ENCODE peak calls at places on chromosomes 4 and X, in nine cellular contexts. One of them, this sample, is unnamed.

GRCh38 chrX:39950035-39950688 is 147.6 kb downstream of the BCOR start:
- DNase-seq in Karpas-422: peak
- DNase-seq in T follicular helper cell: no peak
- DNase-seq in AG10803: peak
- DNase-seq in AG09309: no peak
- DNase-seq in NCI-H460: no peak
- DNase-seq in upper lobe of right lung: no peak
- DNase-seq in HFF-Myc: no peak
- DNase-seq in WTC11: no peak
- DNase-seq in this sample: no peak

GRCh38 chrX:130081421-130082045 is 28.8 kb downstream of the ELF4 start:
- DNase-seq in Karpas-422: no peak
- DNase-seq in upper lobe of right lung: no peak
- DNase-seq in AG09309: no peak
- DNase-seq in NCI-H460: no peak
- DNase-seq in AG10803: peak
- DNase-seq in T follicular helper cell: no peak
- DNase-seq in HFF-Myc: no peak
- DNase-seq in WTC11: no peak
- DNase-seq in this sample: no peak

GRCh38 chrX:135345328-135345645 is 36.0 kb downstream of the ETDC start:
- DNase-seq in AG09309: peak
- DNase-seq in NCI-H460: no peak
- DNase-seq in HFF-Myc: no peak
- DNase-seq in WTC11: no peak
- DNase-seq in upper lobe of right lung: no peak
- DNase-seq in AG10803: peak
- DNase-seq in T follicular helper cell: no peak
- DNase-seq in Karpas-422: no peak
- DNase-seq in this sample: no peak

GRCh38 chr4:184907216-184907615 is 81.4 kb upstream of the ACSL1 start:
- DNase-seq in upper lobe of right lung: no peak
- DNase-seq in AG09309: no peak
- DNase-seq in NCI-H460: no peak
- DNase-seq in WTC11: no peak
- DNase-seq in Karpas-422: peak
- DNase-seq in HFF-Myc: no peak
- DNase-seq in AG10803: no peak
- DNase-seq in T follicular helper cell: no peak
- DNase-seq in this sample: no peak

GRCh38 chr4:8472689-8473197 is 32.2 kb downstream of the TRMT44 start:
- DNase-seq in NCI-H460: no peak
- DNase-seq in AG09309: peak
- DNase-seq in Karpas-422: no peak
- DNase-seq in T follicular helper cell: no peak
- DNase-seq in AG10803: peak
- DNase-seq in WTC11: no peak
- DNase-seq in upper lobe of right lung: no peak
- DNase-seq in HFF-Myc: peak
- DNase-seq in this sample: peak

GRCh38 chr4:138981930-138982390 is 33.6 kb upstream of the NOCT start:
- DNase-seq in AG10803: peak
- DNase-seq in Karpas-422: no peak
- DNase-seq in T follicular helper cell: no peak
- DNase-seq in upper lobe of right lung: no peak
- DNase-seq in HFF-Myc: no peak
- DNase-seq in NCI-H460: peak
- DNase-seq in WTC11: no peak
- DNase-seq in AG09309: peak
- DNase-seq in this sample: peak

GRCh38 chrX:72128881-72129280 is 2.8 kb downstream of the RTL5 start:
- DNase-seq in WTC11: peak
- DNase-seq in AG09309: no peak
- DNase-seq in Karpas-422: no peak
- DNase-seq in HFF-Myc: no peak
- DNase-seq in T follicular helper cell: no peak
- DNase-seq in AG10803: no peak
- DNase-seq in upper lobe of right lung: no peak
- DNase-seq in NCI-H460: peak
- DNase-seq in this sample: no peak

GRCh38 chrX:13092455-13092941 is 48.1 kb upstream of the FAM9C start:
- DNase-seq in HFF-Myc: no peak
- DNase-seq in AG09309: no peak
- DNase-seq in NCI-H460: no peak
- DNase-seq in AG10803: no peak
- DNase-seq in WTC11: no peak
- DNase-seq in Karpas-422: no peak
- DNase-seq in upper lobe of right lung: peak
- DNase-seq in T follicular helper cell: peak
- DNase-seq in this sample: no peak

GRCh38 chrX:23333842-23334535 is 660 bp upstream of the PTCHD1 start:
- DNase-seq in AG10803: no peak
- DNase-seq in AG09309: no peak
- DNase-seq in HFF-Myc: no peak
- DNase-seq in upper lobe of right lung: peak
- DNase-seq in WTC11: peak
- DNase-seq in Karpas-422: no peak
- DNase-seq in T follicular helper cell: no peak
- DNase-seq in NCI-H460: no peak
- DNase-seq in this sample: no peak

GRCh38 chr4:185115827-185116232 is 27.2 kb upstream of the SLC25A4 start:
- DNase-seq in Karpas-422: no peak
- DNase-seq in AG10803: peak
- DNase-seq in AG09309: no peak
- DNase-seq in NCI-H460: peak
- DNase-seq in WTC11: peak
- DNase-seq in HFF-Myc: peak
- DNase-seq in T follicular helper cell: no peak
- DNase-seq in upper lobe of right lung: peak
- DNase-seq in this sample: peak

GRCh38 chr4:41124916-41125548 is 89.3 kb downstream of the APBB2 start:
- DNase-seq in WTC11: no peak
- DNase-seq in upper lobe of right lung: no peak
- DNase-seq in AG09309: no peak
- DNase-seq in NCI-H460: no peak
- DNase-seq in AG10803: peak
- DNase-seq in HFF-Myc: no peak
- DNase-seq in T follicular helper cell: no peak
- DNase-seq in Karpas-422: no peak
- DNase-seq in this sample: no peak

GRCh38 chr4:8580321-8581093 is at the start of gene GPR78:
- DNase-seq in AG09309: no peak
- DNase-seq in T follicular helper cell: no peak
- DNase-seq in AG10803: peak
- DNase-seq in NCI-H460: peak
- DNase-seq in upper lobe of right lung: peak
- DNase-seq in Karpas-422: no peak
- DNase-seq in WTC11: peak
- DNase-seq in HFF-Myc: no peak
- DNase-seq in this sample: no peak

GRCh38 chr4:153934689-153935017 is 145.8 kb upstream of the SFRP2 start:
- DNase-seq in Karpas-422: no peak
- DNase-seq in AG10803: peak
- DNase-seq in HFF-Myc: no peak
- DNase-seq in T follicular helper cell: no peak
- DNase-seq in upper lobe of right lung: no peak
- DNase-seq in NCI-H460: no peak
- DNase-seq in WTC11: no peak
- DNase-seq in AG09309: no peak
- DNase-seq in this sample: no peak

GRCh38 chrX:152813211-152813610 is 17.3 kb downstream of the CETN2 start:
- DNase-seq in T follicular helper cell: no peak
- DNase-seq in AG09309: no peak
- DNase-seq in upper lobe of right lung: no peak
- DNase-seq in AG10803: no peak
- DNase-seq in HFF-Myc: no peak
- DNase-seq in WTC11: no peak
- DNase-seq in NCI-H460: no peak
- DNase-seq in Karpas-422: peak
- DNase-seq in this sample: no peak

GRCh38 chrX:22520128-22520828 is 247.6 kb downstream of the CBLL2 start:
- DNase-seq in AG10803: no peak
- DNase-seq in upper lobe of right lung: no peak
- DNase-seq in WTC11: no peak
- DNase-seq in T follicular helper cell: no peak
- DNase-seq in HFF-Myc: no peak
- DNase-seq in AG09309: no peak
- DNase-seq in NCI-H460: no peak
- DNase-seq in Karpas-422: no peak
- DNase-seq in this sample: no peak

GRCh38 chr4:181523973-181524372 is 719.2 kb upstream of the TENM3 start:
- DNase-seq in Karpas-422: no peak
- DNase-seq in AG10803: no peak
- DNase-seq in T follicular helper cell: no peak
- DNase-seq in AG09309: no peak
- DNase-seq in NCI-H460: no peak
- DNase-seq in upper lobe of right lung: no peak
- DNase-seq in WTC11: no peak
- DNase-seq in HFF-Myc: no peak
- DNase-seq in this sample: no peak

This sample was measured in AG04450.